ENCODE peak calls at places on chromosomes 12 and 14, in seven cellular contexts. M is body of pancreas, K is gastrocnemius medialis, I is heart left ventricle, S is uterus, J is esophagus squamous epithelium, O is lower leg skin. U is an unnamed sample.

GRCh38 chr14:59244581-59244980 is 56.1 kb downstream of the DAAM1 start:
- DNase-seq in M (no peak), K (no peak), I (no peak), S (no peak), J (no peak), O (no peak), U (no peak)

GRCh38 chr12:116502141-116502725 is 56.9 kb upstream of the MAP1LC3B2 start:
- DNase-seq in M (no peak), K (no peak), I (no peak), S (no peak), J (no peak), O (no peak), U (no peak)

GRCh38 chr14:65281991-65282908 is 130.3 kb upstream of the FUT8 start:
- DNase-seq in M (no peak), K (no peak), I (no peak), S (no peak), J (no peak), O (no peak), U (no peak)

GRCh38 chr12:124007810-124008570 is 35.0 kb downstream of the ZNF664 start:
- DNase-seq in M (peak), K (no peak), I (no peak), S (no peak), J (no peak), O (peak), U (no peak)

GRCh38 chr14:80304125-80304766 is 92.9 kb upstream of the DIO2 start:
- DNase-seq in M (no peak), K (peak), I (no peak), S (no peak), J (no peak), O (peak), U (no peak)

GRCh38 chr12:130375888-130376287 is 38.2 kb downstream of the PIWIL1 start:
- DNase-seq in M (no peak), K (no peak), I (no peak), S (no peak), J (no peak), O (no peak), U (no peak)

GRCh38 chr14:93041830-93042229 is 73.9 kb downstream of the ITPK1 start:
- DNase-seq in M (no peak), K (no peak), I (no peak), S (no peak), J (no peak), O (no peak), U (no peak)

GRCh38 chr12:79023261-79023660 is 158.7 kb downstream of the SYT1 start:
- DNase-seq in M (no peak), K (no peak), I (no peak), S (no peak), J (no peak), O (no peak), U (no peak)

GRCh38 chr12:50925342-50925651 is 27.0 kb upstream of the HIGD1C start:
- DNase-seq in M (no peak), K (no peak), I (peak), S (no peak), J (no peak), O (no peak), U (peak)

GRCh38 chr12:94872671-94873367 is 130.7 kb downstream of the NDUFA12 start:
- DNase-seq in M (no peak), K (no peak), I (no peak), S (peak), J (no peak), O (no peak), U (no peak)

GRCh38 chr12:51395283-51396230 is 4.4 kb upstream of the GALNT6 start:
- DNase-seq in M (no peak), K (no peak), I (no peak), S (no peak), J (no peak), O (peak), U (no peak)

GRCh38 chr14:65880507-65880906 is 468.0 kb downstream of the FUT8 start:
- DNase-seq in M (no peak), K (no peak), I (no peak), S (no peak), J (no peak), O (no peak), U (no peak)

GRCh38 chr14:38964630-38965029 is 138.4 kb downstream of the SEC23A start:
- DNase-seq in M (no peak), K (no peak), I (no peak), S (no peak), J (no peak), O (no peak), U (no peak)

DNA sequence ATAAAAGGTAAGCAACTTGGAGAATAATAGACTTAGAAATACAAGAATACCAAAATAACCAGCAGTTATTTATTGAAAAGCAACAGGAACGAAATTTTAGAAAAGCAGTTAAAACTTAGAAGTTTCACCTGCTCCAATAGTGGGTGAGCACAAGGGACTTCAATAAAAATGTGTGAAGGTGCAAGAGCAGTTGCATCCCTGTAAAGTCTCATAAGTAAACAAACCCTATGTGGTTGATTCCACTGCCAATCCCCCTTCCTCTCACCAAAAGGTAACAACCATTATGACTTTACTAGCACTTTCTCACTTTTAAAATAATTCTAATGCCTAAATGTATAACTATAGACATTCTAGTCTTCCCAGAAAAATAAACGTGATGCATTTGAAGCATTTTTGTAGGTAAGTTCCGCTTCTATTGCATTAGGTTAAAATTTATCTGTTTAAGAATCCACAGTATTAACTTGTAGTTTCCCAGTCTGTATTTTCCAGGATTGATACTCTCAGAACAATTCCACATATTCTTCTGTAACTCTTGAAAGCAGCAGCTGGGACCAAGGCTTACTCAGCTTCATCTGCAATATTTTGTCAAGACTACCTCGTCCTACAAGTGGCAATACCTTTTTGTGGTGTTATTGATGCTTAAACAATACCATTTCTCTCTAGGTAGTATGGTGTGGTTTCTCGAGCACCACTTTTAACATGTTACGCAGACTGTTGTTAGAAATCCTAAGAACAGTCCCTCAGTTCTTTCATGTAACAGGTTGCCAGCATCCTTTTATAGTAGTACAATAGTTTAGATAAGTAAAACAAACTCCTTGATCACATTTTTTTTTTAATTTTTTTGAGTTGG is 32.1 kb downstream of the HNRNPC start:
- DNase-seq in M (no peak), K (no peak), I (no peak), S (no peak), J (no peak), O (no peak), U (no peak)
- TF ChIP-seq POLR2A in M (no peak), K (no peak), I (no peak), S (no peak), J (no peak), O (no peak), U (no peak)

DNA sequence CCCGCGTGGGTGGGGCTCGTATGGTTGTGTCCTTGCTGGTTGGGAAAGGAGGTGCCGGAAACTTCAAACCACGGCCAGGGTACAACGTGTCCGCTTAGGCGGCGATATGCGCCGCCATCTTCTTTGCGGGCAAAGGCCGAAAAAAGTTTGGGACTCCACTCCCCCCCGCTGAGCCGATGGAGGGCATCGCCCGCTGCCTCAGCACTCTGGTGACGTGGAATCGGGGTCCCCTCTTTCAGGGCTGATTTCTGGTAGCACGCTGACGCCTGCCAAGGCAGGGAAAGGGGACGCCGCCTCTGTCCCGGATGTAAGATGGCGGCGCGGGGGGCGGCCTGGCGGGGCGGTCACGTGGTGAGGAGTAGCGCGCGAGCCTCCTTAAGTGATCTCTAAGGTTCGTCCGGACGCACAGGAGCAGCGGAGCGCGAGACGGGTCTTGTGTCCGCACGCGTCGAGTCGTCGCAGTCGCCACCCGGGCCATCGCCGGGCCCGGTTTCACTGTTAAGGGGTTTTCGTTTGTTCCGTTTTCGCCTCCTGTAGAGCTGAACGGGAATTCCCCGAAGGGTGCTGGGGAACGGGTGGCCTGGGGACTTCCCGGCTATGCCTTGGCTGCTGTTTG is 135.9 kb downstream of the MON2 start:
- DNase-seq in M (peak), K (peak), I (peak), S (peak), J (peak), O (peak), U (peak)
- TF ChIP-seq POLR2A in M (peak), K (peak), I (no peak), S (no peak), J (no peak), O (no peak), U (peak)

DNA sequence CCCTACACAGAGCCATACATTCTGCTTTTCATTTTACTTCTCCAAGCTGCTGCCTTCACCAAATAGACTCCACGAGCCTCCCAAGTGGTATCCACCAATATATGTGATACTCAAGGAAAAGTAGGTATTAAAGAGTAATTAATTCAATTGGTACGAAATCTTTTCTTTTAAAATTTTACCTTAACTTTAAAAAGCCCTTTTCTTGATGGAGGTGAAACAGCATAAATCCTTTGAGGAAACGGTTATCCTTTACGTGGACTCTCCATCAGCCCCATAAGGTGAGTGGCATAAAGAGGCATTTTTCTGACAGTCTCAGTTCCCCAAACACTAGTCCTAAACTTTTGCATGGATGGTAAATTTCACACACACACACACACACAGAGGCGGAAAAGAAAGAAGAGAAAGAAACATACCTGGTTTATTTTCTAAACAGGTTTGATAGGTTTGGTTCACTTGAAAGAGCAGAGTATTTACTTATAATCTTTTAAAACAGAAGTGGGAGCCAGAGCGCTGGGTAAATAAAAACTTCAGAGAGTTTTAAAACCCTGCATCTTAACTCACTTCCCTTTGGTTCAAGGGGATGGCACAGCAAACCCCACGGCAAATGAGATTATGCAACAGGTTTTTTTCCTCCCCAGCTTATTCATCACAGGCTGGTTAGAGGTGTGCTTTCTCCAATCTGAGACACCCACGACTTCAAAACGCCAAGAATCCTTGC is 1.9 kb downstream of the DUSP16 start:
- DNase-seq in M (peak), K (peak), I (peak), S (peak), J (no peak), O (no peak), U (peak)
- TF ChIP-seq POLR2A in M (peak), K (no peak), I (no peak), S (peak), J (peak), O (peak), U (peak)

DNA sequence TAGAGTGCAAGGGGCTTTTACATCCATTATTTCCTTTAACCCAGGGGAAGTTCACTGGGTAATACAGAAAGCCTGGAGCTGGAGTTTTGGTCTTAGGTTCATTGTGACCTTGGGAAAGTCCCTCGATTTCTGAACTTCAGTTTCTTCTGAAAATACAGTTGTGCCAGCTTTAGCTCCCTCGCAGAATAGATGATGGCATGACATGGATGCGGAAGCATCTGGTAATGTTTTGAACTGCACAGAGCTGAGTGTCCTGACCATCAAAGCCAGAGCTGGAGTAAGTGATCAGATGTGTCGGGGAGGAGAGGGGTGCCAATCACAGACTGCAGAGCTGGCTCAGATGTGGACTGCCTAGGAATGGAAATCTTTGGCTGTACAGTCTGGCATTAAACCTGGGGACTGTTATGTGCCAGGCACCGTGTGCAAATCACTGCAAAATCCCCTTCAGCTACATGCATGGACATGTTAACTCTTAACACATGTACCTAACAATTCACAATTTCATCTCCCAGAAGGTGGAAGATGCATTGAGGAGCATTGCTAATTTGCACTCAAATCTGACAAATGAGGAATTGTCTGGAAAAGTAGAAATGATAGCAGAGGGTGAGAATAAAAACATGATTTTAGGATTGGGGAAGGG is 180.9 kb downstream of the ETV6 start:
- DNase-seq in M (no peak), K (no peak), I (no peak), S (no peak), J (no peak), O (no peak), U (no peak)
- TF ChIP-seq POLR2A in M (no peak), K (no peak), I (no peak), S (no peak), J (no peak), O (no peak), U (no peak)

GRCh38 chr12:132986885-132987225 is 688 bp downstream of the ZNF26 start:
- DNase-seq in M (no peak), K (no peak), I (no peak), S (no peak), J (no peak), O (no peak), U (no peak)

GRCh38 chr12:132986001-132986884 is at the start of gene ZNF26:
- DNase-seq in M (peak), K (peak), I (peak), S (peak), J (peak), O (peak), U (peak)
- TF ChIP-seq POLR2A in M (peak), K (peak), I (no peak), S (no peak), J (peak), O (no peak), U (peak)

GRCh38 chr12:113959096-113959495 is 7.0 kb downstream of the RBM19 start:
- DNase-seq in M (no peak), K (no peak), I (no peak), S (no peak), J (no peak), O (no peak), U (no peak)
- TF ChIP-seq POLR2A in M (no peak), K (no peak), I (no peak), S (no peak), J (no peak), O (no peak), U (no peak)

DNA sequence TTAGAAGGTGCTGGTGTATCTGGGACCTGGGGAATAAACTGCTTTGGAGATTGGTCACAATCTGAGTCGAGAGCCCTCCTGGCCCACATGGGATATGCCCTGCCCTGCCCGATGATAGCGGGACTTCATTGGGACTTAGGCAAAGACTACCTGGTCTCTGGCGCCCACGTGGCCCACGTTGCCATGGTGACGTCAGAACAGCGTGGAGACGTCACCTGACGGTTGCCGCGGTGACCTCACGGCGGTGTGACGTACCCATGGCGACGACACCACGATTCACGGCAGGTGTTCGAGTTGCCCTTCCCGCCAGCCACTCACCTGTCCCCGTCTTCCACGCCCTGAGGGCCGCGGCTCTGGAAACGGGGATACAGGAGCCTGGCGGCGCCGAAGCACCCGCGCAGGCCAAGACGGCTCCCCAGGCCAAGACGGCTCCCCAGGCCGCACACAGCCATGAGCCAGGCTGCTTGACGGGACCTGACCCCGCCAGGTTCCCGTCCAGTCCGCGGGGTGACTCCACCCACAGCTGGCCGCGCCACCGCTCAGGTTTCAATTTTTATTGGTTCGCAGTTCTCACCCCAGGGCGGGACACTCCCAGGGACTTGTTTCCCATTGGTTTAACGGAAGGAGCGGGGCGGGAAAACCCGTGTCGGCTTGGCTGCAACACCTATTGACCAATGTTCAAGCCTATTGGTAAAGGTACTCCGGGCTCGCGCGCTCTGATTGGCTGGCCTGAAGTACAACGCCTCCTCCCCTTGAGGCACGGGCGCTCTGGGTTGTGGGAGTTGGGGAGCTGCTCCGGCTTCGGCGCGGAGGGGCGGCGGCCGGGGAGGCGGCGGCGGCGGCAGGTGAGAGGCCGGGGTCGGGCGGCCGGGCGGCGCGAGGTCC is at the start of the genes MMAB and MVK:
- DNase-seq in M (peak), K (peak), I (peak), S (peak), J (peak), O (peak), U (peak)
- TF ChIP-seq POLR2A in M (peak), K (peak), I (no peak), S (peak), J (peak), O (no peak), U (peak)